ENCODE peak calls at places on chromosomes 13 and 19, in nine cellular contexts. R is mucosa of descending colon, T is heart right ventricle, P is endothelial cell of umbilical vein, U is cardiac muscle cell, G is endodermal cell, K is fibroblast of lung, Q is thoracic aorta, L is neuronal stem cell. A is an unnamed sample. For H3K36me3, the result is how much of the 10 kb centered on the place peaks cover.

GRCh38 chr19:39645800-39646411 is 9.8 kb upstream of the LGALS16 start:
- DNase-seq in R (no peak), T (no peak), P (peak), U (peak), G (peak), K (peak), Q (no peak), L (peak), A (peak)

GRCh38 chr19:12448808-12449207 is 8.0 kb upstream of the ZNF443 start:
- DNase-seq in R (no peak), T (no peak), P (no peak), U (no peak), G (no peak), K (no peak), Q (no peak), L (no peak), A (no peak)

GRCh38 chr13:96032717-96033116 is 20.5 kb downstream of the UGGT2 start:
- DNase-seq in R (no peak), T (no peak), P (no peak), U (no peak), G (no peak), K (no peak), Q (no peak), L (no peak), A (no peak)

GRCh38 chr19:5338661-5339469 is 1.7 kb downstream of the PTPRS start:
- DNase-seq in R (no peak), T (no peak), P (no peak), U (peak), G (peak), K (no peak), Q (no peak), L (peak), A (no peak)

GRCh38 chr13:79435549-79435948 is 29.5 kb upstream of the RBM26 start:
- DNase-seq in R (no peak), T (no peak), P (peak), U (no peak), G (no peak), K (peak), Q (no peak), L (no peak), A (peak)

GRCh38 chr19:51327066-51327985 is 14.6 kb downstream of the VSIG10L start:
- DNase-seq in R (peak), T (peak), P (peak), U (peak), G (peak), K (no peak), Q (no peak), L (peak), A (peak)

GRCh38 chr19:4976412-4977298 is 7.7 kb downstream of the KDM4B start:
- DNase-seq in R (no peak), T (peak), P (peak), U (no peak), G (peak), K (peak), Q (peak), L (no peak), A (no peak)

GRCh38 chr13:113005076-113005865 is 36.3 kb downstream of the MCF2L start:
- DNase-seq in R (no peak), T (no peak), P (no peak), U (no peak), G (no peak), K (no peak), Q (no peak), L (no peak), A (no peak)

GRCh38 chr13:33003458-33004019 is 12.7 kb upstream of the KL start:
- DNase-seq in R (no peak), T (no peak), P (no peak), U (no peak), G (no peak), K (no peak), Q (no peak), L (no peak), A (no peak)

GRCh38 chr13:51520524-51520923 is 63.7 kb upstream of the WDFY2 start:
- DNase-seq in R (no peak), T (no peak), P (no peak), U (no peak), G (no peak), K (peak), Q (no peak), L (no peak), A (peak)

DNA sequence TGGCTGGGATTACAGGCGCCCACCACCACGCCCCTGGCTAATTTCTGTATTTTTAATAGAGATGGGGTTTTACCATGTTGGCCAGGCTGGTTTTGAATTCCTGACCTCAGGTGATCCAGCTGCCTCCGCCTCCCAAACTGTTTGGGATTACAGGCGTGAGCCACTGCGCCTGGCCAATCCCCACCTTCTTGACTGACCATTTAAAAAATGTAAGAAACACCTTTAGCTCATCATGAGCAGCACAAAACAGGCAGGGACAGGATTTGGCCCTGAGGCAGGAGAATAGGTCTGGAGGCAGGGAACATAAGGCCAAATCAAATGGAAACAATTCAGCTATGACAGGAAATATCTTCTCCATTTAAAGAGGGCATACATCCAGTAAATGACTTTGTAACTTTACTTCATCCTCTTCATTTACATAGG is 1.4 kb upstream of the MPV17L2 start:
- DNase-seq in R (peak), T (no peak), P (no peak), U (no peak), G (no peak), K (no peak), Q (no peak), L (no peak), A (no peak)
- H3K4me3 ChIP-seq in R (no peak), T (peak), P (no peak), U (no peak), G (no peak), K (peak), Q (peak), L (no peak), A (peak)

GRCh38 chr19:32933571-32933970 is 38.2 kb downstream of the CEP89 start:
- DNase-seq in R (no peak), T (no peak), P (no peak), U (no peak), G (no peak), K (no peak), Q (no peak), L (no peak), A (no peak)

GRCh38 chr19:32930567-32930966 is 41.2 kb downstream of the CEP89 start:
- DNase-seq in R (no peak), T (no peak), P (no peak), U (no peak), G (no peak), K (no peak), Q (no peak), L (no peak), A (no peak)

GRCh38 chr19:32936065-32936464 is 35.7 kb downstream of the CEP89 start:
- DNase-seq in R (no peak), T (no peak), P (no peak), U (no peak), G (no peak), K (no peak), Q (no peak), L (no peak), A (no peak)

DNA sequence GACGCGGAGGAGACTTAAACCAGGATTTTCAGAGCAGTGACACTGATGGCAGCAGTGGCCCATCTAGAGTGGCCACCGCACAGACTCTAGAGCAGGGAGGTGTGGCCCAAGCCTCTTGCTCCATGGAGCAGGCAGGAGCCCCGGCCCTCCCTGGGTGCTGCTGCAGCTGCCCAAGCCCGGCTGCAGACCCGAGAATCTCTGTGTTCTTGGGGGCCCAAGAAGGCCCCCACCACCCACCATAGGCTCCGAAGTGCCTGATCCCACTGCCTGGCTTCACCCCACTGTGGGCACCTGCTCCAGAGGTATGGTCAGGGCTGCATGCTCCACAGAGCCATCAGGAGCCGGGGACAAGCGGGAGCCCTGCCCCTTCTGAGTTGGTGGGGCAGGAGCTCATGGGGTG is 36.1 kb downstream of the CEP89 start:
- DNase-seq in R (no peak), T (no peak), P (no peak), U (no peak), G (no peak), K (no peak), Q (no peak), L (no peak), A (no peak)
- H3K36me3 ChIP-seq in R (under half), T (half or more), P (under half), U (under half), G (under half), K (under half), Q (under half), L (half or more), A (under half)

GRCh38 chr19:1855828-1856255 is 7.5 kb downstream of the KLF16 start:
- DNase-seq in R (no peak), T (no peak), P (no peak), U (no peak), G (peak), K (no peak), Q (no peak), L (no peak), A (no peak)

GRCh38 chr19:1856345-1856697 is 7.1 kb downstream of the KLF16 start:
- DNase-seq in R (no peak), T (no peak), P (no peak), U (no peak), G (no peak), K (no peak), Q (no peak), L (no peak), A (no peak)

GRCh38 chr19:1854542-1855039 is 6.3 kb upstream of the REXO1 start:
- DNase-seq in R (peak), T (peak), P (no peak), U (no peak), G (no peak), K (no peak), Q (no peak), L (no peak), A (peak)

GRCh38 chr19:1854032-1854541 is 5.8 kb upstream of the REXO1 start:
- DNase-seq in R (peak), T (no peak), P (no peak), U (no peak), G (no peak), K (no peak), Q (no peak), L (no peak), A (no peak)

DNA sequence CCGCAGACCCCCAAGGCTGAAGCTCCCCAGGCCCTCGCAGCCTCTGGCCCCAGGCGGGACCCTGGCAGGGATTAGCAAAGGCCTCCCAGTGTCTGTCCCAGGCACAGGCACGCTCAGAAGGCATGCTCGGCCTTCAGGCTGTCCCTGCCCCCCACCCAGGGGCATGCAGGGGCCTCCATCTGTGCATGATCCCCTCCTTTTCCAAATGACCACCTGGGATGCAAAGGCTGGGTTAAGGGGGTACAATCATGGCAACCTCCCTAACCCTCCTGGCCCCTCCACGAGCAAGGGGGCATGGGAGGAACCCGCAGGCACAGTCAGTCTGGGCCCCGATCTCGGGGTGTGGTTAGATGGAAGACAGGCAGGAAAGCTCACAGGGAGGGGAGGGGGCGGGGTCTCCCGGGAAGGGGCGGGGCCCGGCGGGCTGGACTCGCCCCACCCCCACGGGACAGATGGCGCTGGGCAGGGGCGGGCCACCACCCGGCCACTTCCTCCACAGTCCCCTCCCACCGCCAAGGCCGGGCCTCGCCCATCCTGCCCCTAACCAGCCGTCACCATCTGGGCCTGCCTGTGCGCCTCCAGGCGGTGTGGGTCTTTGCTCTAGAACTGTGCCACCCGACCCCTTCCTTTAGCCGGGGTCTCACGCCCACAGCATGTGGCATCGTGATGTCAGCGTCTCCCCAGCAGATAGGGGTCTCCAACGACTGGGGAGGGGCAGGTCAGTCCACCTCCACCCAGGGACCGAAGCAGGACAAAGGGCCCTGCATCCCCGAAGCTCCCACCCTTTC is 7.0 kb upstream of the REXO1 start:
- DNase-seq in R (peak), T (peak), P (peak), U (peak), G (peak), K (peak), Q (no peak), L (peak), A (peak)
- H3K4me3 ChIP-seq in R (no peak), T (peak), P (peak), U (peak), G (peak), K (peak), Q (peak), L (no peak), A (peak)

DNA sequence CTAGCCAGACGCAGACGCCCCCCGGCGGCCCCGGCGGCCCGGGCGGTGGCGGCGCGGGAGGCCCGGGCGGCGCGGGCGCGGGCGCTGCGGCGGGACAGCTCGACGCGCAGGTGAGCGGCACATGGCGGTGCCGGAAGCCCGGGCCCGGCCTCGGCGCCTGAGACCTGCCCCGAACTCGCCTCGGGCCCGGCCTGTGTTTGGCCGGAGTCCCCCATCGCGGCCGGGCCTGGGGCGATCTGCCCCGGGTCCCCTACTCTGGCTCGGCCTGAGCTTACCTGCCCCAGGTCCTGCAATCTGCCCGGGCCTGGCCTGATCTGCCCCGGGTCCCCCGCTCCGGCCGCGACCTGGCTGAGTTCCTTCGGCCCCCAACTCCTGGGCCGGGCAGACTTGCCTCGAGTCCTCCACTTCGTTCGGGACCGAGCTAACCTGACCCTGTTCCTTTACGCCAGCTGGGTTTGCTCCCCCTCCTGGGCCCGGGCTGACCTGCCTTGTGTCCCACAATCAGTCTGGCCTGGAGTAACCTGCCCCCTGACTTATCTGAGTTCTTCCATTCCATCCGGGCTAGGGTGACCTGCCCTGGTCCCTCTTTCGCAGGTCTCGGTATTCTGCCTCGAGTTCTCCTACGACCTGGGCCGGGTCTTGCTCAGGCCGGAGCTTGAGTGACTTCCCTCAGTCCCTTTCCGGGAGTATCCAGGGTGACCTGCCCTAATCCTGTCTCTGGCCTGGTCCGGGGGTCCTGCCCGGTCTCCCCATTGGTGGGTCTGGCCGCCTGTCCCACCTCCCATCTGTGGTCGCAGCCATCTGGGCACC is 777 bp downstream of the UPF1 start:
- DNase-seq in R (peak), T (no peak), P (peak), U (peak), G (peak), K (no peak), Q (no peak), L (peak), A (peak)
- H3K36me3 ChIP-seq in R (under half), T (under half), P (under half), U (under half), G (under half), K (under half), Q (under half), L (under half), A (under half)

DNA sequence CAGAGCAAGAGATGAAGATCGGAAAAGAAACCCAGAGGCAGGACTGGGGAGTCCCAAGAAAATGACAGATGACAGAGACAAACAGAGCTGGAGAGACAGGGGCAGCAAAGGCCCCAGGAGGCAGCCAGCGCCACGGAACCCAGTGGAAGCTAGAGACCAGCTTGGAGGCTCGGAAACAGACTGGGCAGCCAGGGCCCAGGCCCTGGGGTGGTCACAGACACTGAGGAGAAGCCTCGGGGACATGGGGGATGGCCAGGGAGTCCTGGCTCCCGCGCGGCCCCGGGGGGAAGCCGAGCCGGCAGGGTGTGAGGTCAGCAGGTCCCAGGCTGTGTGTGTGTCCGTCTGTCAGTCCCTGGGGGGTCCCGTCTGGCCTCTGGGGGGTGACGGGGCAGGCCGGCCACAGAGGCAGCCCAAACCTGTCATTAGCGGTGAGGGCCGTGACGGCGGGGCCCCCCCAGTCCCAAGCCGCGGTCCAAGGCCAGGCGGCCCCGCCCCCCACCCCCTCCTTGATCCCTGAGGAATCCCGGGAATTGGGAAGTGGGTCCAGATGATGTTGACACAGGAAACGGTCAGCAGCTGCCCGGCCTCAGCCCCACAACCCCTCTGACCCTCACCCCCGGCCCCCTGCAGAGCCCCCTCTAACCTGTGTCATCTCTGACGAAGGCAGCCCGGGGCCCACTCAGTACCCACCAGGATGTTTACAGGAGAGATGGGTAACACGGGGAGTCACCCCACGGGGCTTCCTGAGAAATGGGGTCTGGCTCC is 2.5 kb upstream of the TMEM190 start:
- DNase-seq in R (no peak), T (no peak), P (no peak), U (no peak), G (peak), K (peak), Q (no peak), L (no peak), A (no peak)
- H3K4me3 ChIP-seq in R (no peak), T (no peak), P (no peak), U (no peak), G (no peak), K (no peak), Q (no peak), L (no peak), A (no peak)

GRCh38 chr19:1276620-1277007 is 1.3 kb downstream of the FAM174C start:
- DNase-seq in R (peak), T (no peak), P (no peak), U (no peak), G (no peak), K (no peak), Q (no peak), L (no peak), A (no peak)

GRCh38 chr19:1274081-1274851 is 1.1 kb upstream of the FAM174C start:
- DNase-seq in R (peak), T (no peak), P (no peak), U (no peak), G (peak), K (no peak), Q (no peak), L (no peak), A (no peak)

GRCh38 chr19:1275976-1276619 is 768 bp downstream of the FAM174C start:
- DNase-seq in R (no peak), T (no peak), P (no peak), U (no peak), G (no peak), K (no peak), Q (no peak), L (no peak), A (no peak)

GRCh38 chr19:1274852-1275259 is 474 bp upstream of the FAM174C start:
- DNase-seq in R (no peak), T (no peak), P (no peak), U (no peak), G (peak), K (no peak), Q (no peak), L (no peak), A (no peak)

DNA sequence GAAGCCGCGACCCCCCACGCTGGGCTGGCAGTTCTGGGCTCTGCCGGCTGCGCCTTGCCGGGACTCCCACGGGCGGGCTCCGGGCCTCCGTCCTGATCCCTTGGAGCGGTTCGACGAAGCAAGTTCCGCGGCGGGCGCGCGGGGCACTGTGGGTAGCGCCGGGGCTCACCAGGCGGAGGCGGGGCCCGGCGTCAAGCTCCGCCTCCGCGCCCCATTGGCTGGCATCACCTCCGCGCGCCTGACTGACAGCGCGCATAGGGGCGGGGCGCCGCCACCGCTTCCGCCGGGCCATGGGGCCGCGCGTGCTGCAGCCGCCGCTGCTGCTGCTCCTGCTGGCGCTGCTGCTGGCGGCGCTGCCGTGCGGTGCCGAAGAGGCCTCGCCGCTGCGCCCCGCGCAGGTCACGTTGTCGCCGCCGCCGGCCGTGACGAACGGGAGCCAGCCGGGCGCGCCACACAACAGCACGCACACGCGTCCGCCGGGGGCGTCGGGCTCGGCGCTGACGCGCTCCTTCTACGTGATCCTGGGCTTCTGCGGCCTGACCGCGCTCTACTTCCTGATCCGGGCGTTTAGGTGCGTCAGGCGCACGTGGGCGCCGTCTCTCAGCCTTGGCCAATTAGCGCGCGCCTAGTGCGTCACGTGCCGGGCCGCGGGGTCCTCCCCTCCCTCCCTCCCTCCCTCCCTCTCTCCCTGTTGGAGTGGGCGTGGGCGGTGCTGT is at the start of gene FAM174C:
- DNase-seq in R (peak), T (peak), P (peak), U (peak), G (peak), K (peak), Q (no peak), L (peak), A (peak)
- H3K36me3 ChIP-seq in R (under half), T (half or more), P (under half), U (under half), G (half or more), K (half or more), Q (under half), L (half or more), A (under half)

GRCh38 chr19:1068111-1069001 is 1.4 kb downstream of the ARHGAP45 start:
- DNase-seq in R (peak), T (peak), P (no peak), U (no peak), G (no peak), K (no peak), Q (no peak), L (no peak), A (no peak)
- H3K4me3 ChIP-seq in R (no peak), T (no peak), P (no peak), U (no peak), G (no peak), K (no peak), Q (peak), L (no peak), A (no peak)

GRCh38 chr19:45322311-45322710 is 364 bp downstream of the CKM start:
- DNase-seq in R (no peak), T (no peak), P (no peak), U (peak), G (peak), K (no peak), Q (no peak), L (no peak), A (no peak)
- H3K36me3 ChIP-seq in R (under half), T (under half), P (under half), U (under half), G (under half), K (under half), Q (under half), L (under half), A (under half)